ENCODE peak calls at places on chromosomes 6 and 20, in six cellular contexts. D is mesenchymal stem cell, L is IMR-90, O is H1, Z is H9, I is mesendoderm. R is an unnamed sample.

GRCh38 chr20:53579581-53580375 is 13.9 kb downstream of the ZNF217 start:
- DNase-seq in L (peak; percentile 60), I (no peak), D (peak; percentile 68), Z (no peak), O (no peak), R (no peak)

GRCh38 chr6:84026721-84027164 is 6.8 kb upstream of the MRAP2 start:
- DNase-seq in L (no peak), O (no peak), D (no peak), I (no peak), Z (no peak), R (no peak)

GRCh38 chr6:39617023-39617422 is 108.2 kb downstream of the KIF6 start:
- DNase-seq in O (no peak), D (no peak), L (no peak), I (no peak), Z (no peak), R (peak; percentile 35)

GRCh38 chr6:32664827-32665362 is 1.6 kb downstream of the HLA-DQB1 start:
- DNase-seq in Z (peak; percentile 43), D (no peak), L (no peak), I (peak; percentile 0), O (no peak), R (no peak)

GRCh38 chr20:47067776-47068175 is 173.1 kb downstream of the EYA2 start:
- DNase-seq in O (no peak), L (peak; percentile 6), Z (no peak), D (no peak), I (no peak), R (no peak)

GRCh38 chr20:47334022-47334551 is 22.4 kb downstream of the ZMYND8 start:
- DNase-seq in O (no peak), Z (no peak), I (no peak), D (peak; percentile 97), L (peak; percentile 96), R (no peak)

GRCh38 chr20:14986026-14986655 is 648.7 kb upstream of the FLRT3 start:
- DNase-seq in I (no peak), L (no peak), Z (no peak), O (no peak), D (no peak), R (no peak)

GRCh38 chr6:42774201-42774600 is 7.7 kb upstream of the BICRAL start:
- DNase-seq in O (no peak), D (no peak), I (no peak), Z (no peak), L (no peak), R (no peak)

GRCh38 chr6:14165091-14165490 is 47.5 kb downstream of the CD83 start:
- DNase-seq in D (no peak), I (no peak), L (peak; percentile 71), O (no peak), Z (no peak), R (no peak)

GRCh38 chr6:63634630-63635029 is 972 bp upstream of the PHF3 start:
- DNase-seq in L (no peak), Z (no peak), D (peak; percentile 6), I (peak; percentile 75), O (no peak), R (no peak)

GRCh38 chr6:112330877-112331260 is 16.3 kb upstream of the RFPL4B start:
- DNase-seq in O (no peak), L (no peak), I (no peak), Z (no peak), D (no peak), R (no peak)

GRCh38 chr6:99822741-99823512 is 171.1 kb downstream of the MCHR2 start:
- DNase-seq in D (peak; percentile 48), Z (no peak), L (peak; percentile 82), I (peak; percentile 59), O (no peak), R (peak; percentile 21)

GRCh38 chr6:129981598-129981997 is 36.8 kb upstream of the L3MBTL3 start:
- DNase-seq in Z (no peak), I (no peak), D (peak; percentile 5), O (no peak), L (peak; percentile 33), R (no peak)

GRCh38 chr6:55668625-55669024 is 89.6 kb upstream of the HMGCLL1 start:
- DNase-seq in Z (no peak), O (no peak), I (peak; percentile 12), D (peak; percentile 44), L (peak; percentile 44), R (no peak)

GRCh38 chr6:10736721-10737120 is 10.9 kb upstream of the TMEM14B start:
- DNase-seq in D (no peak), Z (no peak), O (no peak), L (no peak), I (no peak), R (no peak)

DNA sequence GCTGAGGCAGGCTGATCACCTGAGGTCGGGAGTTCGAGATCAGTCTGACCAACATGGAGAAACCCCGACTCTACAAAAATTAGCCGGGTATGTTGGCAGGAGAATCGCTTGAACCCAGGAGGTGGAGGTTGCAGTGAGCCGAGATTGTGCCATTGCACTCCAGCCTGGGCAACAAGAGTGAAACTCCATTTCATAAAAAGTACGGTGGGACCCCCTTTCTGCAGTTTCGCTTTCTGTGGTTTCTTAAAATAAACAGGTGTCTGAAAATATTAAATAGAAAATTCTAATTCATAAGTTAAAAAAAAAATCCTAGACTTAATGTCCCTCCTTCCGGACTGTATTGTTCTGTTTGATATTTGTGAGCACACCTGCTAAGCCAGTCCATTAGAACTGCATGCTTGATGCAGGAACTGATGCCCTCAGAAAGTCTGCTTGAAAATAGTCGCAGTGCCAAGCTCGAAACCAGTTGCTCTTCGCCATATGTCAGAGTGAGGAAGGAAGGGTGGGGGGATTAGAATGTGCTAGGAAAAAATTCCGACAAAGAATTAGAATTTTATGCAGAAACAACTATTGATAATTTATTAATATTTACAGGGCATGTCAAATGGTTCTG is 85.9 kb downstream of the JARID2 start:
- DNase-seq in Z (no peak), D (no peak), I (no peak), O (no peak), L (no peak), R (no peak)
- H2BK15ac ChIP-seq in Z (no peak overlapping the region), D (no peak overlapping the region), I (no peak overlapping the region), O (no peak overlapping the region), L (no peak overlapping the region), R (no peak overlapping the region)

GRCh38 chr6:122471107-122472021 is at the start of gene SERINC1:
- DNase-seq in O (peak; percentile 71), D (peak; percentile 96), L (peak; percentile 95), I (peak; percentile 95), Z (peak; percentile 94), R (peak; percentile 83)

GRCh38 chr6:122476131-122476530 is 4.5 kb upstream of the SERINC1 start:
- DNase-seq in L (peak; percentile 33), O (no peak), I (peak; percentile 29), Z (no peak), D (peak; percentile 46), R (no peak)

DNA sequence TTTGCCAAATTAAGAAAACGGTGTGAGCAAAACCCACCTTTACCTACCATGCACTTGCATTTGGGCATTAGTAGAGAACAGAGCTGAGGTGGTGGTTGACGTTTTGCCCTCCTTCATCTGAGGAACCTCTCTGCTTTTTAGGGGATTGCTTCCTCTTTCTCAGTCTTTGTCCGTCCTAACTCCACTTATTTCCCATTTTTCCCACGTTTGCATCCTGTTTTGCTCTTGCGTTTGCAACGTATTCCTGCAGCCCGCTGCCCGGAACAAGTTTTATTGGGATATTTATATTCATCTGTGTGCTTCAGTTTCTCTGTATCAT is 374 bp upstream of the SERINC1 start:
- DNase-seq in O (no peak), Z (no peak), I (no peak), L (no peak), D (no peak), R (no peak)
- H3K4ac ChIP-seq in O (no peak overlapping the region), Z (no peak overlapping the region), I (no peak overlapping the region), L (peak overlapping the region; percentile 99), D (no peak overlapping the region), R (no peak overlapping the region)

GRCh38 chr20:51135926-51136325 is 113.0 kb upstream of the KCNG1 start:
- DNase-seq in I (no peak), L (no peak), Z (no peak), O (no peak), D (no peak), R (no peak)
- H2BK15ac ChIP-seq in I (no peak overlapping the region), L (no peak overlapping the region), Z (no peak overlapping the region), O (no peak overlapping the region), D (no peak overlapping the region), R (no peak overlapping the region)

GRCh38 chr6:44265003-44265842 is at the start of gene NFKBIE:
- DNase-seq in D (peak; percentile 96), L (peak; percentile 94), O (no peak), I (peak; percentile 91), Z (peak; percentile 94), R (peak; percentile 86)

GRCh38 chr6:44265843-44266233 is 487 bp upstream of the NFKBIE start:
- DNase-seq in L (no peak), Z (no peak), O (no peak), I (no peak), D (no peak), R (no peak)

GRCh38 chr6:44267252-44267651 is 1.9 kb upstream of the NFKBIE start:
- DNase-seq in I (no peak), Z (no peak), L (no peak), O (no peak), D (no peak), R (no peak)

GRCh38 chr6:44268095-44268628 is 2.1 kb upstream of the TMEM151B start:
- DNase-seq in D (peak; percentile 47), L (peak; percentile 46), I (peak; percentile 94), Z (peak; percentile 86), O (no peak), R (peak; percentile 86)

GRCh38 chr6:44266347-44266746 is 996 bp upstream of the NFKBIE start:
- DNase-seq in I (no peak), D (no peak), Z (no peak), L (no peak), O (no peak), R (no peak)
- H3K4ac ChIP-seq in I (no peak overlapping the region), D (no peak overlapping the region), Z (no peak overlapping the region), L (no peak overlapping the region), O (no peak overlapping the region), R (no peak overlapping the region)

DNA sequence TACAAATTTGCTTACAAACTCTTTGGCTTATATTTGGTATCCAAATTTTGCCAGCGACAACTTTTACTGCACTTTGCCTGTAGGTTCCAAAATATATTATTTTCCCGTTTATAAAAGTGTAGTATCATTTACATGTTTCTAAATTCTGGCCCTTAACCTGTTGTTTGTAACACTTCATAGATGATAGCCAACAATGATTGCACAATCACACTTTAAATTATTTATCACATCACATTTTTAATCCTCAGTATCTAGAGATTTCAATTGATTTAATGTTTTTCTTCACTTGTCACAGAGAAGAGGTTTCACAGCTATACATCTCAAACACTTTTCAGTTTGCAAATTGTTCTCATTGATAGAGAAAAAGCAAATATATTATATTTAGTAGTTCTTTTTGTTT is 1151.2 kb upstream of the EYS start:
- DNase-seq in I (no peak), L (no peak), D (no peak), O (no peak), Z (no peak), R (no peak)
- H2BK15ac ChIP-seq in I (no peak overlapping the region), L (no peak overlapping the region), D (no peak overlapping the region), O (no peak overlapping the region), Z (no peak overlapping the region), R (no peak overlapping the region)

GRCh38 chr6:20412674-20413073 is 11.0 kb downstream of the E2F3 start:
- DNase-seq in D (no peak), L (no peak), O (no peak), Z (no peak), I (no peak), R (no peak)
- H3K4ac ChIP-seq in D (no peak overlapping the region), L (no peak overlapping the region), O (no peak overlapping the region), Z (no peak overlapping the region), I (no peak overlapping the region), R (no peak overlapping the region)

GRCh38 chr6:157101166-157101565 is 222.2 kb downstream of the TMEM242 start:
- DNase-seq in I (no peak), L (no peak), O (no peak), Z (no peak), D (no peak), R (no peak)
- H2BK15ac ChIP-seq in I (no peak overlapping the region), L (no peak overlapping the region), O (no peak overlapping the region), Z (no peak overlapping the region), D (no peak overlapping the region), R (no peak overlapping the region)